ENCODE peak calls at places on chromosomes 16 and 17, in ten cellular contexts. One of them, this sample, is unnamed.
A peak's percentile ranks its signal among the peaks of the same experiment; 100 is the strongest.

GRCh38 chr17:27497696-27498095 is 41.4 kb downstream of the KSR1 start:
- DNase-seq in CD4-positive, alpha-beta memory T cell: no peak
- DNase-seq in spleen: no peak
- DNase-seq in brain microvascular endothelial cell: no peak
- DNase-seq in lung: no peak
- DNase-seq in heart left ventricle: no peak
- DNase-seq in gastrocnemius medialis: no peak
- DNase-seq in adipocyte: no peak
- DNase-seq in GM23248: no peak
- DNase-seq in small intestine: no peak
- DNase-seq in this sample: no peak

GRCh38 chr16:86994651-86995171 is 322.5 kb downstream of the C16orf95 start:
- DNase-seq in CD4-positive, alpha-beta memory T cell: no peak
- DNase-seq in lung: no peak
- DNase-seq in small intestine: no peak
- DNase-seq in brain microvascular endothelial cell: peak; percentile 93
- DNase-seq in GM23248: peak; percentile 92
- DNase-seq in heart left ventricle: no peak
- DNase-seq in spleen: no peak
- DNase-seq in adipocyte: peak; percentile 78
- DNase-seq in gastrocnemius medialis: no peak
- DNase-seq in this sample: no peak

GRCh38 chr17:79541038-79541437 is 69.8 kb downstream of the RBFOX3 start:
- DNase-seq in CD4-positive, alpha-beta memory T cell: no peak
- DNase-seq in brain microvascular endothelial cell: no peak
- DNase-seq in lung: no peak
- DNase-seq in gastrocnemius medialis: no peak
- DNase-seq in adipocyte: no peak
- DNase-seq in small intestine: no peak
- DNase-seq in GM23248: no peak
- DNase-seq in heart left ventricle: no peak
- DNase-seq in spleen: no peak
- DNase-seq in this sample: no peak

GRCh38 chr16:87897563-87898505 is 28.5 kb upstream of the SLC7A5 start:
- DNase-seq in adipocyte: no peak
- DNase-seq in spleen: no peak
- DNase-seq in small intestine: peak; percentile 27
- DNase-seq in lung: no peak
- DNase-seq in heart left ventricle: no peak
- DNase-seq in CD4-positive, alpha-beta memory T cell: no peak
- DNase-seq in brain microvascular endothelial cell: no peak
- DNase-seq in GM23248: no peak
- DNase-seq in gastrocnemius medialis: no peak
- DNase-seq in this sample: no peak

GRCh38 chr17:79812206-79812968 is 15.5 kb upstream of the CBX8 start:
- DNase-seq in GM23248: no peak
- DNase-seq in small intestine: no peak
- DNase-seq in spleen: no peak
- DNase-seq in brain microvascular endothelial cell: no peak
- DNase-seq in lung: no peak
- DNase-seq in gastrocnemius medialis: no peak
- DNase-seq in heart left ventricle: no peak
- DNase-seq in adipocyte: no peak
- DNase-seq in CD4-positive, alpha-beta memory T cell: no peak
- DNase-seq in this sample: no peak

GRCh38 chr16:89195521-89196171 is 4.7 kb downstream of the SLC22A31 start:
- DNase-seq in gastrocnemius medialis: no peak
- DNase-seq in spleen: peak; percentile 72
- DNase-seq in brain microvascular endothelial cell: no peak
- DNase-seq in GM23248: no peak
- DNase-seq in CD4-positive, alpha-beta memory T cell: no peak
- DNase-seq in small intestine: no peak
- DNase-seq in adipocyte: no peak
- DNase-seq in heart left ventricle: no peak
- DNase-seq in lung: no peak
- DNase-seq in this sample: no peak

GRCh38 chr16:11484691-11485258 is 101.9 kb downstream of the LITAF start:
- DNase-seq in gastrocnemius medialis: no peak
- DNase-seq in small intestine: no peak
- DNase-seq in brain microvascular endothelial cell: peak; percentile 53
- DNase-seq in lung: no peak
- DNase-seq in spleen: no peak
- DNase-seq in adipocyte: no peak
- DNase-seq in heart left ventricle: no peak
- DNase-seq in CD4-positive, alpha-beta memory T cell: no peak
- DNase-seq in GM23248: peak; percentile 65
- DNase-seq in this sample: no peak

GRCh38 chr17:81967533-81968395 is 6.8 kb upstream of the NOTUM start:
- DNase-seq in small intestine: peak; percentile 80
- DNase-seq in adipocyte: peak; percentile 50
- DNase-seq in gastrocnemius medialis: peak; percentile 78
- DNase-seq in brain microvascular endothelial cell: no peak
- DNase-seq in GM23248: peak; percentile 77
- DNase-seq in spleen: peak; percentile 93
- DNase-seq in heart left ventricle: peak; percentile 83
- DNase-seq in lung: peak; percentile 86
- DNase-seq in CD4-positive, alpha-beta memory T cell: peak; percentile 85
- DNase-seq in this sample: peak; percentile 83

GRCh38 chr16:85376292-85377095 is 236.6 kb upstream of the GSE1 start:
- DNase-seq in GM23248: peak; percentile 56
- DNase-seq in adipocyte: no peak
- DNase-seq in heart left ventricle: peak; percentile 57
- DNase-seq in small intestine: peak; percentile 57
- DNase-seq in spleen: no peak
- DNase-seq in gastrocnemius medialis: peak; percentile 70
- DNase-seq in lung: no peak
- DNase-seq in CD4-positive, alpha-beta memory T cell: no peak
- DNase-seq in brain microvascular endothelial cell: no peak
- DNase-seq in this sample: no peak

DNA sequence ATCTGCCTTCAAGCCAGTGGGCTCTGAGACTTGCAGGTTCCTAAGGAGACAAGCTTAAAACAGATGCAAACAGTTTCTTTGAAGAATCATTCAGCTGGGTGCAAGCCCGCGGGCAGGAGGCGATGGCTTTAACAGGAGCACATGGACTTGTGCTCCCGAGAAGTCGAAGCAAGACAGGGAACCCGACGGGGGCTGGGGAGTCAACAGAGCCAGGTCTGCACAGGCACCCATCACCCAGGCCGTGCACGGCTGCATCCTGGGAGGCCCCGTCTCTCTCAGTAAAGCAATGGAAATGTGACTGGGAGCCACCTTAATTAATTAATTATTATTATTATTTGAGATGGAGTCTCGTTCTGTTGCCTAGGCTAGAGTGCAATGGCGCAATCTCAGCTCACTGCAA is 333 bp upstream of the PTX4 start:
- DNase-seq in lung: no peak
- DNase-seq in small intestine: no peak
- DNase-seq in CD4-positive, alpha-beta memory T cell: no peak
- DNase-seq in gastrocnemius medialis: no peak
- DNase-seq in adipocyte: no peak
- DNase-seq in spleen: no peak
- DNase-seq in GM23248: no peak
- DNase-seq in brain microvascular endothelial cell: no peak
- DNase-seq in heart left ventricle: no peak
- DNase-seq in this sample: no peak
- H3K27me3 ChIP-seq in lung: no peaks in the 10 kb centered on the region
- H3K27me3 ChIP-seq in small intestine: no peaks in the 10 kb centered on the region
- H3K27me3 ChIP-seq in CD4-positive, alpha-beta memory T cell: no peaks in the 10 kb centered on the region
- H3K27me3 ChIP-seq in gastrocnemius medialis: no peaks in the 10 kb centered on the region
- H3K27me3 ChIP-seq in adipocyte: no peaks in the 10 kb centered on the region
- H3K27me3 ChIP-seq in spleen: no peaks in the 10 kb centered on the region
- H3K27me3 ChIP-seq in GM23248: no peaks in the 10 kb centered on the region
- H3K27me3 ChIP-seq in brain microvascular endothelial cell: no peaks in the 10 kb centered on the region
- H3K27me3 ChIP-seq in heart left ventricle: no peaks in the 10 kb centered on the region
- H3K27me3 ChIP-seq in this sample: no peaks in the 10 kb centered on the region

GRCh38 chr16:50334106-50334975 is 34.4 kb downstream of the BRD7 start:
- DNase-seq in adipocyte: no peak
- DNase-seq in gastrocnemius medialis: no peak
- DNase-seq in CD4-positive, alpha-beta memory T cell: no peak
- DNase-seq in brain microvascular endothelial cell: no peak
- DNase-seq in GM23248: no peak
- DNase-seq in lung: no peak
- DNase-seq in spleen: no peak
- DNase-seq in small intestine: no peak
- DNase-seq in heart left ventricle: no peak
- DNase-seq in this sample: no peak
- H3K36me3 ChIP-seq in adipocyte: peaks cover 34% of the 10 kb centered on the region
- H3K36me3 ChIP-seq in gastrocnemius medialis: peaks cover 46% of the 10 kb centered on the region
- H3K36me3 ChIP-seq in CD4-positive, alpha-beta memory T cell: peaks cover 25% of the 10 kb centered on the region
- H3K36me3 ChIP-seq in brain microvascular endothelial cell: peaks cover 3% of the 10 kb centered on the region
- H3K36me3 ChIP-seq in GM23248: peaks cover 30% of the 10 kb centered on the region
- H3K36me3 ChIP-seq in lung: peaks cover 13% of the 10 kb centered on the region
- H3K36me3 ChIP-seq in spleen: peaks cover 30% of the 10 kb centered on the region
- H3K36me3 ChIP-seq in small intestine: peaks cover 10% of the 10 kb centered on the region
- H3K36me3 ChIP-seq in heart left ventricle: peaks cover 73% of the 10 kb centered on the region
- H3K36me3 ChIP-seq in this sample: peaks cover 30% of the 10 kb centered on the region

GRCh38 chr17:49834118-49834743 is 13.6 kb downstream of the TAC4 start:
- DNase-seq in brain microvascular endothelial cell: no peak
- DNase-seq in GM23248: no peak
- DNase-seq in spleen: no peak
- DNase-seq in lung: no peak
- DNase-seq in small intestine: no peak
- DNase-seq in heart left ventricle: no peak
- DNase-seq in gastrocnemius medialis: no peak
- DNase-seq in adipocyte: no peak
- DNase-seq in CD4-positive, alpha-beta memory T cell: no peak
- DNase-seq in this sample: no peak
- H3K27me3 ChIP-seq in brain microvascular endothelial cell: no peaks in the 10 kb centered on the region
- H3K27me3 ChIP-seq in GM23248: no peaks in the 10 kb centered on the region
- H3K27me3 ChIP-seq in spleen: no peaks in the 10 kb centered on the region
- H3K27me3 ChIP-seq in lung: no peaks in the 10 kb centered on the region
- H3K27me3 ChIP-seq in small intestine: no peaks in the 10 kb centered on the region
- H3K27me3 ChIP-seq in heart left ventricle: no peaks in the 10 kb centered on the region
- H3K27me3 ChIP-seq in gastrocnemius medialis: no peaks in the 10 kb centered on the region
- H3K27me3 ChIP-seq in adipocyte: no peaks in the 10 kb centered on the region
- H3K27me3 ChIP-seq in CD4-positive, alpha-beta memory T cell: no peaks in the 10 kb centered on the region
- H3K27me3 ChIP-seq in this sample: no peaks in the 10 kb centered on the region

DNA sequence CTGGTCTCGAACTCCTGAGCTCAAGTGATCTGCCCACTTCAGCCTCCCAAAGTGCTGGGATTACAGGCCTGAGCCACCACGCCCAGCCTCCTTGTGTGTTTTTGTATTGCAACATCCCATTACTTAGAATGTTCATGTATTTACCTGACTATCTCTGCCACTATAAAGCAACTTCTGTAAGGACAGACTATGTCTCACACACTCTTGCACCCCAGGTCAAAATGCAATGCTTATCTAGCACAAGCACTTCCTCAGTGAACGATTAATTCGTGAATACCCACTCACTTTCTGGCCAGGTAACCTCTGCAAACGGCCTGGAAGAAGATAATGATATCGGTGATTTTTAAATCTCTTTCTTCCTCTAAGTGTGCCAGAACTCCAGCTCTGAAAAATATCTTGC is 82.7 kb downstream of the NDEL1 start:
- DNase-seq in lung: no peak
- DNase-seq in gastrocnemius medialis: no peak
- DNase-seq in GM23248: no peak
- DNase-seq in CD4-positive, alpha-beta memory T cell: no peak
- DNase-seq in spleen: no peak
- DNase-seq in adipocyte: no peak
- DNase-seq in heart left ventricle: no peak
- DNase-seq in small intestine: peak; percentile 81
- DNase-seq in brain microvascular endothelial cell: no peak
- DNase-seq in this sample: no peak
- H3K36me3 ChIP-seq in lung: peaks cover 2% of the 10 kb centered on the region
- H3K36me3 ChIP-seq in gastrocnemius medialis: peaks cover 5% of the 10 kb centered on the region
- H3K36me3 ChIP-seq in GM23248: peaks cover 40% of the 10 kb centered on the region
- H3K36me3 ChIP-seq in CD4-positive, alpha-beta memory T cell: no peaks in the 10 kb centered on the region
- H3K36me3 ChIP-seq in spleen: no peaks in the 10 kb centered on the region
- H3K36me3 ChIP-seq in adipocyte: peaks cover 31% of the 10 kb centered on the region
- H3K36me3 ChIP-seq in heart left ventricle: peaks cover 97% of the 10 kb centered on the region
- H3K36me3 ChIP-seq in small intestine: no peaks in the 10 kb centered on the region
- H3K36me3 ChIP-seq in brain microvascular endothelial cell: peaks cover 53% of the 10 kb centered on the region
- H3K36me3 ChIP-seq in this sample: no peaks in the 10 kb centered on the region

GRCh38 chr17:57043276-57043675 is 41.8 kb upstream of the AKAP1 start:
- DNase-seq in lung: no peak
- DNase-seq in adipocyte: no peak
- DNase-seq in gastrocnemius medialis: no peak
- DNase-seq in heart left ventricle: no peak
- DNase-seq in spleen: no peak
- DNase-seq in CD4-positive, alpha-beta memory T cell: no peak
- DNase-seq in small intestine: no peak
- DNase-seq in brain microvascular endothelial cell: no peak
- DNase-seq in GM23248: no peak
- DNase-seq in this sample: no peak
- H3K27me3 ChIP-seq in lung: no peaks in the 10 kb centered on the region
- H3K27me3 ChIP-seq in adipocyte: peaks cover 54% of the 10 kb centered on the region
- H3K27me3 ChIP-seq in gastrocnemius medialis: peaks cover 4% of the 10 kb centered on the region
- H3K27me3 ChIP-seq in heart left ventricle: peaks cover 40% of the 10 kb centered on the region
- H3K27me3 ChIP-seq in spleen: peaks cover 36% of the 10 kb centered on the region
- H3K27me3 ChIP-seq in CD4-positive, alpha-beta memory T cell: peaks cover 15% of the 10 kb centered on the region
- H3K27me3 ChIP-seq in small intestine: no peaks in the 10 kb centered on the region
- H3K27me3 ChIP-seq in brain microvascular endothelial cell: peaks cover 21% of the 10 kb centered on the region
- H3K27me3 ChIP-seq in GM23248: peaks cover 44% of the 10 kb centered on the region
- H3K27me3 ChIP-seq in this sample: peaks cover 27% of the 10 kb centered on the region

This sample was measured in CD4-positive, CD25-positive, alpha-beta regulatory T cell.